ENCODE peak calls at places on chromosomes 12 and 14, in five cellular contexts. H is sigmoid colon, W is SK-N-SH, G is suprapubic skin, S is HepG2. F is an unnamed sample. For H3K4me1, the result is how much of the 10 kb centered on the place peaks cover.

GRCh38 chr14:72126561-72126960 is 194.3 kb downstream of the RGS6 start:
- DNase-seq in H (no peak), W (no peak), G (no peak), S (no peak), F (no peak)

GRCh38 chr14:54267172-54267571 is 129.6 kb upstream of the CDKN3 start:
- DNase-seq in H (no peak), W (no peak), G (no peak), S (no peak), F (no peak)

GRCh38 chr12:95551305-95551704 is at the start of gene USP44:
- DNase-seq in H (no peak), W (no peak), G (no peak), S (no peak), F (no peak)

GRCh38 chr12:53842686-53843085 is 90.9 kb upstream of the CISTR start:
- DNase-seq in H (no peak), W (no peak), G (no peak), S (no peak), F (no peak)

GRCh38 chr14:58792421-58792820 is 154.7 kb downstream of the DACT1 start:
- DNase-seq in H (no peak), W (no peak), G (no peak), S (no peak), F (no peak)

GRCh38 chr12:100391856-100392255 is 35.0 kb downstream of the SLC17A8 start:
- DNase-seq in H (no peak), W (no peak), G (no peak), S (peak), F (peak)

GRCh38 chr14:22533057-22533704 is 55.8 kb downstream of the DAD1 start:
- DNase-seq in H (no peak), W (no peak), G (no peak), S (no peak), F (no peak)

GRCh38 chr14:35213869-35214387 is 78.3 kb upstream of the PSMA6 start:
- DNase-seq in H (no peak), W (no peak), G (no peak), S (peak), F (no peak)

GRCh38 chr12:19525236-19525635 is 85.9 kb downstream of the AEBP2 start:
- DNase-seq in H (no peak), W (no peak), G (no peak), S (no peak), F (no peak)

GRCh38 chr12:69779928-69780327 is 41.3 kb downstream of the RAB3IP start:
- DNase-seq in H (no peak), W (peak), G (no peak), S (no peak), F (no peak)

GRCh38 chr12:123723765-123724164 is 11.6 kb downstream of the ATP6V0A2 start:
- DNase-seq in H (no peak), W (no peak), G (no peak), S (no peak), F (no peak)

GRCh38 chr12:57752668-57753000 is 524 bp upstream of the CDK4 start:
- DNase-seq in H (no peak), W (no peak), G (no peak), S (no peak), F (no peak)
- TF ChIP-seq POLR2AphosphoS5 in H (no peak), W (no peak), G (no peak), S (no peak), F (no peak)

GRCh38 chr12:56160160-56160763 is 2.1 kb downstream of the MYL6 start:
- DNase-seq in H (no peak), W (no peak), G (no peak), S (no peak), F (no peak)

GRCh38 chr12:56157201-56158028 is 744 bp upstream of the MYL6 start:
- DNase-seq in H (peak), W (peak), G (peak), S (peak), F (peak)

GRCh38 chr12:56159482-56160105 is 1.4 kb downstream of the MYL6 start:
- DNase-seq in H (no peak), W (no peak), G (no peak), S (no peak), F (no peak)

GRCh38 chr12:56158926-56159461 is 835 bp downstream of the MYL6 start:
- DNase-seq in H (peak), W (peak), G (peak), S (peak), F (peak)

DNA sequence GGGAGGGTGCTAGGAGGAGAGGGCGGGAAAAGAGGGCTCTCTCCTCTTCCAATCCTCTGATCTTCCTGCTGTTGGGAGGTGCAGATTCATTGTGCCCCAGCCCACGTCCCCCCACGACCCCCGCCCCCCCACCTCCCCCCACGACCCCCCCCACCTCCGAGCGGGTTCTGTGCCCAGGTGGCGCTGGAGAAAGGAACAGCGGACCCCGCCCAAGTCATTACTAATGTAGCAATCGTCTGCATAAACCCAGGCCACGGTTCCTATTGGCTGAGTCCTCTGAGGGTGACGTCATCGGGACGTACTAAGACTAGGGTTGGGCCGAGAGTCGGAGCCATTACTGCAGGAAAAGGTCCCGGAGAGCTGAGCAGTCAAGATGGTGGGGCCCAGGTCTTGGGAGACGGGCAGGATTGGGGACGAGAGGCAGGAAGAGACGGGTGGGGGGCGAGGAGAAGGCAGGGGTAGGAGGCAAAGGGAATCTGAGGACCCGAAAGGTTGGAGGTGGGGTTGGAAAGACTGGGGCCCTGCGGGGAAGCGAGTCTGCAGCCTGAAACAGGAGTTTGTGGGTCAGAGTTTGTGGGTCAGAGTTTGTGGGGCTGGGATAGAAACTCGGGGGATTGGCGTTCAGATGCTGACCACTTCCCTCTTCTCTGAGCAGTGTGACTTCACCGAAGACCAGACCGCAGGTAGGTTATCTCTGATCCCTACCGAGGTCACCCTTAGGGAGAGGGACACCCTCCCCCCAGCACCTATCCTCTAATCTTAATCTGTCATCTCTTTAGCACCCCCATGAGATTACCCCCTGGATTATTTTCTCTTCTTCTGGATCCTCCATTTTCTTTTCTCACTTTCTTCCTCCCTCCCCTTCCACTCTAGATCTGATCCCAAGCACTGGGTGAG is at the start of gene MYL6:
- DNase-seq in H (peak), W (peak), G (peak), S (peak), F (peak)
- TF ChIP-seq EP300 in H (no peak), W (no peak), G (no peak), S (no peak), F (no peak)

DNA sequence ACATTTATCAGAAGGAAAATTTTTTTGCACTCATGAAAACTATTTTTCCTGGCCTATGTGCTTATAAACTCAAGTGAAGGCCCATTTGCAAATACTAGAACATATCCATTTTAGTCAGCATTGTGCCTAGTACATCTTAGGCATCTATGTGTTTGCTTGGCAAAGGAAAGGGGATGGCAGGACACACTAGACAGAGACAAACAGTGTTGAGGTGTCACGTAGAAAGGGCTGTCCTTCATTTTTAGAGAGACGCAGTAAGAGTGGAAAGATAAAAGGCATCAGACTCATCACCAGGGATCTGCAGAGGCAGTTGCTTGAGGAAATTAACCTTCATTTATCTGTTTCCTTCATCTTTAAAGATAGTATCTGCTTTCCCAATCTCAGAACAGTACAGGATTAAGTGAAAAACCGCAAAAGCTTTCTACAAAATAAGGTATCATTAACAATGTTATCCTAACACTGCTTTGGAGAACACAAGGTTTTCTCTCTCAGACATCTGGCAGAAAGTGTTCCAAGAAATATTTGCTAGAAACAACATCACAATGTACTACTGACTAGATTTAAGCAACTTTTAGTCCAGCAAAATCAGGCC is 2.1 kb downstream of the YBX3 start:
- DNase-seq in H (no peak), W (no peak), G (no peak), S (no peak), F (no peak)
- H3K4me1 ChIP-seq in H (under half), W (under half), G (half or more), S (half or more), F (half or more)

GRCh38 chr12:23253191-23253590 is 628.2 kb downstream of the ETNK1 start:
- DNase-seq in H (no peak), W (no peak), G (no peak), S (no peak), F (no peak)
- TF ChIP-seq POLR2AphosphoS5 in H (no peak), W (no peak), G (no peak), S (no peak), F (no peak)

GRCh38 chr12:86671001-86671400 is 414.8 kb upstream of the MGAT4C start:
- DNase-seq in H (no peak), W (no peak), G (no peak), S (no peak), F (no peak)

GRCh38 chr12:86681062-86681461 is 424.9 kb upstream of the MGAT4C start:
- DNase-seq in H (no peak), W (no peak), G (no peak), S (no peak), F (no peak)

GRCh38 chr12:86675197-86675596 is 419.0 kb upstream of the MGAT4C start:
- DNase-seq in H (no peak), W (peak), G (no peak), S (no peak), F (no peak)
- TF ChIP-seq EP300 in H (no peak), W (no peak), G (no peak), S (no peak), F (no peak)

GRCh38 chr14:23546450-23547035 is 5.0 kb downstream of the ZFHX2 start:
- DNase-seq in H (no peak), W (no peak), G (no peak), S (no peak), F (no peak)
- H3K4me1 ChIP-seq in H (under half), W (under half), G (under half), S (half or more), F (under half)

F was measured in stomach.